ENCODE peak calls at places on chromosomes 6 and 20, in nine cellular contexts. O is activated B cell treated with CpG ODN at 0.5 μM for 24 hours, P is AG10803, Z is GM06990, M is neural progenitor cell, J is heart right ventricle, D is neural crest cell, A is astrocyte of the spinal cord, E is AG04450. G is an unnamed sample.

GRCh38 chr20:34979366-34980153 is 23.9 kb downstream of the MYH7B start:
- DNase-seq in M (peak), O (no peak), Z (no peak), P (no peak), A (no peak), J (peak), D (no peak), E (no peak), G (no peak)

GRCh38 chr20:56779452-56780143 is 150.5 kb downstream of the TFAP2C start:
- DNase-seq in M (peak), D (no peak), J (no peak), A (no peak), E (no peak), O (no peak), P (no peak), Z (no peak), G (no peak)

GRCh38 chr6:122494665-122495272 is 23.2 kb upstream of the SERINC1 start:
- DNase-seq in M (no peak), D (no peak), P (no peak), J (no peak), O (no peak), Z (no peak), A (no peak), E (no peak), G (no peak)

GRCh38 chr20:16966276-16966880 is 218.2 kb downstream of the OTOR start:
- DNase-seq in P (no peak), J (no peak), E (no peak), M (no peak), D (no peak), Z (no peak), A (no peak), O (no peak), G (no peak)

GRCh38 chr20:47487175-47487917 is 14.3 kb upstream of the NCOA3 start:
- DNase-seq in D (no peak), O (peak), Z (peak), A (no peak), E (no peak), M (no peak), J (no peak), P (no peak), G (peak)

GRCh38 chr20:51385941-51386530 is 156.5 kb downstream of the NFATC2 start:
- DNase-seq in Z (no peak), A (peak), P (peak), O (no peak), M (peak), J (no peak), E (no peak), D (peak), G (peak)

GRCh38 chr6:139912735-139913400 is 538.4 kb upstream of the CITED2 start:
- DNase-seq in E (no peak), Z (no peak), J (no peak), A (no peak), M (no peak), O (no peak), D (no peak), P (no peak), G (no peak)

GRCh38 chr20:17743677-17744076 is 43.9 kb downstream of the BANF2 start:
- DNase-seq in A (no peak), P (no peak), O (no peak), D (no peak), Z (no peak), J (no peak), M (no peak), E (no peak), G (no peak)

GRCh38 chr6:127897437-127897836 is 3.4 kb downstream of the THEMIS start:
- DNase-seq in E (no peak), A (no peak), Z (no peak), M (no peak), D (no peak), O (no peak), P (no peak), J (no peak), G (no peak)

GRCh38 chr20:8209061-8209460 is 77.0 kb downstream of the PLCB1 start:
- DNase-seq in M (peak), O (no peak), J (no peak), E (no peak), P (peak), A (peak), Z (peak), D (no peak), G (peak)

GRCh38 chr6:165222315-165223025 is 86.9 kb downstream of the C6orf118 start:
- DNase-seq in E (no peak), D (no peak), A (no peak), O (no peak), P (peak), M (no peak), J (no peak), Z (no peak), G (no peak)

GRCh38 chr6:166966268-166966667 is 9.9 kb upstream of the RNASET2 start:
- DNase-seq in Z (no peak), A (no peak), M (no peak), D (no peak), O (no peak), J (no peak), E (no peak), P (no peak), G (no peak)

GRCh38 chr20:57671662-57672061 is 38.2 kb downstream of the PMEPA1 start:
- DNase-seq in D (no peak), Z (no peak), J (no peak), M (no peak), P (no peak), A (no peak), E (no peak), O (no peak), G (no peak)

GRCh38 chr6:33995873-33996475 is 149.9 kb downstream of the GRM4 start:
- DNase-seq in E (no peak), Z (no peak), J (no peak), A (no peak), D (no peak), M (no peak), O (no peak), P (peak), G (no peak)

GRCh38 chr6:163162874-163163213 is 251.7 kb upstream of the QKI start:
- DNase-seq in A (no peak), J (no peak), D (no peak), P (no peak), E (no peak), M (no peak), O (no peak), Z (no peak), G (no peak)

GRCh38 chr20:53748176-53748575 is 154.5 kb upstream of the ZNF217 start:
- DNase-seq in M (no peak), E (no peak), Z (no peak), P (no peak), A (no peak), D (no peak), O (no peak), J (no peak), G (no peak)
- TF ChIP-seq CTCF in M (no peak), E (no peak), Z (no peak), P (no peak), A (no peak), D (no peak), O (no peak), J (no peak), G (no peak)

DNA sequence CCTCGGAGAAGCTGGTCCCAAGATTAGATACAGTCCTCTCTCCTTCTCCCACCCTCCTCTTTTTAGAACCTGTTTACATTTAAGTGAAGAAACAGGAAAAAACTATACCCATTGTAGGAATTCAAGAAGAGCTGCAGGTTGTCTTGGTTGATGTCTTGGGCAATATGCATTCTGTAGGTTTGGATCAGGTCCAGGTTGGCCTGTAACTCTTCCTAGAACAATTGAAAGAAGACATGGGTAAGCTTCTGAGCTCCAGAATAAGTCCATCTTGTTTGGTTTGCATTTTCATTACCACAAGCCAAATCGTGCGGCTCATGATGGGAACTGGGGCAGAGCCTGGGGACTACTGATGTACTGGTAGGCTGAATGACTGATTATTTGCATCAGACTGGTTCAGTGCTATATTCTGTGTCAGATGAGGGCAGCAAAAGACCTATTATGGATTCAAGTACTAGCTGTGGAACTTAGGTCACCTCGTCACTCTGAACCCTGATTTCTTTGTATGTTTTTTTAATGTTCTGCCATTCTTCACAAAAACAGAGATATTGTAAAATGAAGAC is 20.3 kb upstream of the SLA2 start:
- DNase-seq in Z (no peak), P (peak), D (no peak), A (peak), M (no peak), E (no peak), J (no peak), O (no peak), G (no peak)
- TF ChIP-seq CTCF in Z (peak), P (peak), D (peak), A (no peak), M (peak), E (peak), J (peak), O (no peak), G (no peak)

GRCh38 chr6:131949909-131950766 is 1.0 kb downstream of the CCN2 start:
- DNase-seq in M (peak), E (peak), O (peak), D (peak), A (peak), P (peak), Z (peak), J (peak), G (peak)
- TF ChIP-seq CTCF in M (peak), E (peak), O (no peak), D (peak), A (peak), P (peak), Z (peak), J (peak), G (peak)

GRCh38 chr6:136378888-136379287 is 89.2 kb upstream of the BCLAF1 start:
- DNase-seq in O (no peak), E (no peak), J (no peak), Z (no peak), P (no peak), D (no peak), M (no peak), A (no peak), G (no peak)
- TF ChIP-seq CTCF in O (no peak), E (peak), J (no peak), Z (no peak), P (peak), D (no peak), M (no peak), A (peak), G (peak)

GRCh38 chr6:5994234-5994998 is 12.3 kb downstream of the NRN1 start:
- DNase-seq in A (no peak), M (peak), Z (no peak), O (no peak), P (no peak), E (no peak), J (no peak), D (no peak), G (no peak)
- TF ChIP-seq CTCF in A (peak), M (peak), Z (peak), O (no peak), P (no peak), E (no peak), J (no peak), D (no peak), G (no peak)

DNA sequence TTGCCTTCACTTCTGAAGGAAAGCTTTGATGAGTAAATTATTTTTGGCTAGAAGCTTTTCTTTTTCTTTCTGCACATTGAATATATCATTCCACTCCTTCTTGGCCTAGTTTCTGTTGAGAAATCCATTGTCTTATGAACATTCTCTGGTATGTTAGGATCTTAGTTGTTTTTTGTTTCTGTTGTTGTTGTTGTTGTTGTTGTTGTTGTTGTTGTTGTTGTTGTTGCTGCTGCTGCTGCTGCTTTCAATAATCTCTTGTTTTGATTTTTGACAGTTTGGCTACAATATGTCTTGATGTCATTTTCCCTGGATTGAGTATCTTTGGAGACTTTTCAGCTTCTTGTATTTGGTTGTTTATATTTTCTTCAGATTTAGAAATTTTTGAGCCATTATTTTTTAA is 836.5 kb upstream of the MAN1A1 start:
- DNase-seq in J (no peak), E (no peak), P (no peak), M (no peak), A (no peak), O (no peak), D (no peak), Z (no peak), G (no peak)
- TF ChIP-seq CTCF in J (no peak), E (no peak), P (no peak), M (no peak), A (no peak), O (no peak), D (no peak), Z (no peak), G (no peak)

DNA sequence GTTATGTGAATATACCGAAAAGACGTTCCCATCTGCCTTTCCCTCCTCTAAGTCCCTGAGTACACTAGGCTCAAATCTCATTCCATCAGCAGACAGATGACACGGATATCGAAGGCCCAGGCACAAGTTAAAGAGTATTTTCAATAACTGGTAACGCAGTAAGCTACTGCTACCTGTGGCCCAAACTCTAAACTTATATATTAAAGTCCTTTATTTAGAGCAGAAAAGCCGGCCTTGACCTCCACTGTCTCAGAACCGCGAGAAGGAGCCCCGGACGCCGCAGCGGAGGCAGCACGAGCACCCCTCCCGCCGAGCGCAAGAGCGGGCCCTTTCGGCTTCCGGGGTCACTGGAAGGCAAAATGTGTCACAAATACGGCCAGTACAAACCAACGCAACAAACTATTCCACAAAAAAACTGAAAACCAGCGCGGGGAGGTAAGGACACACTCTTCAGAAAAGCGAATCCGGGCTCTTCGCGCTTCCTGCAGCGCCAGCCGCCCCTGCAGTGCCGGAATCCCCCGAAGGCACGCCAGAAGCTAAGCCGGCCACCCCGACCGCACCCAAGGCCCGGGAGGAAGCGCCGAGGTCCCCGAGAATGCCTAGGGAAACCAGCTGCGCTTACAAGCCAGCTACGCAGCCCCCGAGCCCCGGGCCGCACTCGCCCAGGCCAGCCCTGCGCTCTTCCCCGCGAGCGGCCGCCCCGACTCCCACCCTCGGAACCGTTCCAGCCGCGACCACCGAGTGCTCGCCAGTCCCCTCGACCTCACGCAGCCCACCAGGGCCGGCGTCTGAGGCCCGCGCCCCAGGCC is 681 bp downstream of the DIDO1 start:
- DNase-seq in J (peak), O (no peak), E (no peak), Z (peak), A (peak), D (peak), P (peak), M (peak), G (peak)
- TF ChIP-seq CTCF in J (no peak), O (no peak), E (no peak), Z (no peak), A (no peak), D (no peak), P (no peak), M (no peak), G (no peak)

DNA sequence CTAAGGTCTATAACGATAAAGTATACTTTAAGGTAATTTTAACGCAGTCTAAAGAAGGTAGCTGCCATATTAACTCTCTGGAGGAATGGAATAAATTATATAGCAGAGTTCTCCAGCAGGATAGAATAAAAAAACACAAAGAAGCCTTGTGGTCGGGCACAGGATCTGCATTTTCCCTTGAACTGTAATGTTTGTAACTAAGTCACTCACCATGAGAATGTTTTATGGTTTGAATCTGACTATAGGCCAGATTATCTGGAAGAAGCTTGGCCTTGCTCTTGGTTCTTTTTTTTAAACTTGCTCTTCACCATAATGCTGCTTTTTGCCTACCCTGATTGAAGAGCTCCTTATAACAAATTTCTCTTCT is 238.8 kb upstream of the NOX3 start:
- DNase-seq in P (no peak), O (no peak), A (peak), J (no peak), M (no peak), Z (no peak), E (no peak), D (no peak), G (no peak)
- TF ChIP-seq CTCF in P (no peak), O (no peak), A (no peak), J (no peak), M (no peak), Z (no peak), E (no peak), D (no peak), G (no peak)

DNA sequence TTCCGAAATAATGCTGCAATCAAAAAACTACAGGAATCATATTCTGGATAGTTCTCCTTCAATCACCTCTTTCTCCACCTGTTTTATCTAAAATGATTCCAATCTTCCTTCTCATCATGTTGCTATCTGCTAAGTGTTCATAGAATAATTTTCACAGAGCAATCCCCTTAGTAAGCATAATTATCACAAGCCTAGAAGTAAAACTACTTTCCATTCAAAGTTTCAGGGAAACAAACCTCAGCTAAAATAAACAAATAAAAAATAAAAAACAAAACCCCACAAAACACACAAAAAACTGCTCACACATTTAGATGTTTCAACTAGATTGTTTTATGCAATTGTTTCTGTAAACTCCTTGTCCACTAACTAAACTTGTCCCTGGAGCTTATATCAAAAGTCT is 291.2 kb downstream of the PHACTR1 start:
- DNase-seq in D (no peak), P (no peak), M (no peak), O (no peak), Z (no peak), E (no peak), A (no peak), J (no peak), G (no peak)
- TF ChIP-seq CTCF in D (no peak), P (no peak), M (no peak), O (no peak), Z (no peak), E (no peak), A (no peak), J (no peak), G (no peak)

GRCh38 chr6:44271406-44271723 is 1.1 kb downstream of the TMEM151B start:
- DNase-seq in J (no peak), O (no peak), A (no peak), E (no peak), Z (no peak), D (no peak), P (no peak), M (no peak), G (no peak)
- TF ChIP-seq CTCF in J (no peak), O (no peak), A (no peak), E (no peak), Z (no peak), D (no peak), P (no peak), M (no peak), G (no peak)